ENCODE peak calls at places on chromosomes 11 and 22, in six cellular contexts. N, D, M, O, F and X are unnamed samples.

GRCh38 chr11:114321621-114322257 is 25.5 kb downstream of the NNMT start:
- DNase-seq in N (peak), D (no peak), M (no peak), O (no peak), F (no peak), X (peak)

GRCh38 chr11:103055174-103055890 is 36.6 kb downstream of the DCUN1D5 start:
- DNase-seq in N (peak), D (peak), M (no peak), O (no peak), F (peak), X (peak)

GRCh38 chr11:12195773-12196172 is 85.4 kb downstream of the MICAL2 start:
- DNase-seq in N (no peak), D (no peak), M (no peak), O (no peak), F (no peak), X (no peak)

GRCh38 chr22:19880786-19881569 is 26.3 kb upstream of the GNB1L start:
- DNase-seq in N (peak), D (peak), M (peak), O (peak), F (peak), X (peak)

GRCh38 chr11:66467756-66468155 is 1.1 kb downstream of the PELI3 start:
- DNase-seq in N (no peak), D (peak), M (peak), O (peak), F (peak), X (no peak)

GRCh38 chr11:62452261-62452660 is 33.4 kb downstream of the SCGB1A1 start:
- DNase-seq in N (no peak), D (no peak), M (no peak), O (no peak), F (no peak), X (peak)

GRCh38 chr22:46893281-46894020 is 131.0 kb downstream of the TBC1D22A start:
- DNase-seq in N (no peak), D (no peak), M (no peak), O (no peak), F (no peak), X (no peak)

GRCh38 chr11:68010058-68011041 is at the start of gene ALDH3B1:
- DNase-seq in N (peak), D (no peak), M (peak), O (peak), F (peak), X (peak)

GRCh38 chr11:132844956-132845355 is 687.3 kb downstream of the OPCML start:
- DNase-seq in N (peak), D (no peak), M (no peak), O (no peak), F (no peak), X (peak)

GRCh38 chr11:2315395-2316168 is 13.8 kb downstream of the TSPAN32 start:
- DNase-seq in N (no peak), D (no peak), M (no peak), O (no peak), F (no peak), X (no peak)

GRCh38 chr22:46749682-46750529 is 11.9 kb upstream of the CERK start:
- DNase-seq in N (no peak), D (no peak), M (no peak), O (no peak), F (peak), X (no peak)

GRCh38 chr11:20609727-20610707 is 10.6 kb downstream of the SLC6A5 start:
- DNase-seq in N (peak), D (peak), M (peak), O (peak), F (peak), X (peak)

GRCh38 chr11:103499710-103500340 is 390.6 kb downstream of the DYNC2H1 start:
- DNase-seq in N (peak), D (no peak), M (no peak), O (no peak), F (no peak), X (no peak)

GRCh38 chr11:96222102-96222501 is 120.9 kb downstream of the MAML2 start:
- DNase-seq in N (peak), D (no peak), M (no peak), O (no peak), F (no peak), X (peak)

GRCh38 chr22:43301866-43302265 is 41.3 kb downstream of the SCUBE1 start:
- DNase-seq in N (no peak), D (no peak), M (no peak), O (no peak), F (no peak), X (no peak)

GRCh38 chr11:15970506-15971214 is 385.7 kb downstream of the SOX6 start:
- DNase-seq in N (no peak), D (no peak), M (no peak), O (no peak), F (no peak), X (no peak)
- H2BK120ac ChIP-seq in N (peak), D (no peak), M (no peak), O (no peak), F (no peak), X (peak)

DNA sequence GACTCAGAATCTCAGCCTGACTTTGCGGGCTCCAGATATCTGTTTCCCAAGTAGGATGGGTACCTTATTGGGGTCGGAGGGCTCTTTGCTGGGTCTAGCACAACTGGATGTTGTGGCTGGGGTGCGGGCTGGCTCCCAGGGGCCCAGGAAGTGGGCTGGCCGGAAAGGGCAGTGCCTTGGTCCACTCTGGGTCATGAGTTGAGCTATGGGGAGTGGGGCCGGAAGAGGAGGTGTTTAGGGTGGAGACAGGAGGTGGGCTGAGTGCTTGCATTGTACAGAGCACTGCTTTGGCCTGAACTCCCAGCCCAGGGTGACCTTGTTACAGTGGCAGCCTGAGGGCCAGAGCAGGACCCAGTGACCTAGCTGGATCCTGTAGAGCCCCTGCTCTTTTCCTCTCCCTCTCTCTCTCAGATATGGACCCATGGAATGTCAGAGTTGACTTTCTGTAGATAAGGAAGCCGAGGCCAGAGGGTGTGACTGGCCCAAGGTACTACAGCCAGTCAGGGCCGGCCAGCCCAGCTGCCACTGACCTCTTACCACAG is 13.2 kb downstream of the PHLDB1 start:
- DNase-seq in N (no peak), D (no peak), M (peak), O (no peak), F (no peak), X (no peak)
- H2AK5ac ChIP-seq in N (peak), D (peak), M (no peak), O (peak), F (peak), X (peak)

DNA sequence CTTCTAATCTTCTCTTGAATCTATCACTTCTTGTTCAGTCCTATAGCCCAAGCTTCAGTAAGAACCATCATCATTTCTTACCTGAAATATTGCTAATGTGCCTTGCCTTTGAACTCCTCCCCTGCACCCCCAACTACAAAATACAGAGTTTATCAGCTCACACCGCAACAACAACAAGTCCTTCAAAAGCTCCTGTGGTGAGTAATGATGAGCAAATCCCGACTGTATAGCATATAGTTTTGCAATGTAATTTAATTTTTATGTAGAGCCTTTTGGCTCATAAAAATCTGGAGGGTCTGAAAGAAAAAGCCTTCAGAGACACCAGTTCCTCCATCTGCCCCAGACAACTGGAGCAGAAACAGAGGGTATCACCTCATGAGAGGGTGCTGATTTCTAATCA is 124.7 kb downstream of the ARHGAP32 start:
- DNase-seq in N (peak), D (no peak), M (no peak), O (no peak), F (no peak), X (no peak)
- H4K91ac ChIP-seq in N (no peak), D (no peak), M (no peak), O (no peak), F (no peak), X (no peak)

DNA sequence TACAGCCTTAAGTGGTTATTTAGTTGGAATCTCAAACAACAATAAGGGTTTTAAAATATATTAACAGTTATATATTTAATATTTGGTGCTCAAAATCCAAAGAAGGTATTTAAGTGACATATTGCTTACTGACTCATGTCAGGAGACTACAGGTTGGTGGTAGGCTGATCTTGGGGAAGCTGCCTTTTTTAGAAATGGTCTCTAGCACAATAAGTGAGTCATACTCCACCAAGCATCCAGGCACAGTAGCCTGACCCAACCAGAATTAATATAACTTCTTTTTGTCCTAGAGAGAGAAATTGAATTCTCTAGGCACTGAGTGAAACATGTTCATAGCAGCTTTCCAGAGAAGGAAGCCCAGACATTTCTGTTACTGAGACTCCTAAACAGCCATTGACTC is 868.5 kb upstream of the TENM4 start:
- DNase-seq in N (no peak), D (no peak), M (no peak), O (no peak), F (no peak), X (no peak)
- H2BK120ac ChIP-seq in N (no peak), D (no peak), M (no peak), O (no peak), F (no peak), X (no peak)

GRCh38 chr22:44755000-44755399 is 2.6 kb downstream of the ARHGAP8 start:
- DNase-seq in N (no peak), D (no peak), M (no peak), O (no peak), F (no peak), X (no peak)
- H2AK5ac ChIP-seq in N (no peak), D (no peak), M (no peak), O (peak), F (peak), X (no peak)

DNA sequence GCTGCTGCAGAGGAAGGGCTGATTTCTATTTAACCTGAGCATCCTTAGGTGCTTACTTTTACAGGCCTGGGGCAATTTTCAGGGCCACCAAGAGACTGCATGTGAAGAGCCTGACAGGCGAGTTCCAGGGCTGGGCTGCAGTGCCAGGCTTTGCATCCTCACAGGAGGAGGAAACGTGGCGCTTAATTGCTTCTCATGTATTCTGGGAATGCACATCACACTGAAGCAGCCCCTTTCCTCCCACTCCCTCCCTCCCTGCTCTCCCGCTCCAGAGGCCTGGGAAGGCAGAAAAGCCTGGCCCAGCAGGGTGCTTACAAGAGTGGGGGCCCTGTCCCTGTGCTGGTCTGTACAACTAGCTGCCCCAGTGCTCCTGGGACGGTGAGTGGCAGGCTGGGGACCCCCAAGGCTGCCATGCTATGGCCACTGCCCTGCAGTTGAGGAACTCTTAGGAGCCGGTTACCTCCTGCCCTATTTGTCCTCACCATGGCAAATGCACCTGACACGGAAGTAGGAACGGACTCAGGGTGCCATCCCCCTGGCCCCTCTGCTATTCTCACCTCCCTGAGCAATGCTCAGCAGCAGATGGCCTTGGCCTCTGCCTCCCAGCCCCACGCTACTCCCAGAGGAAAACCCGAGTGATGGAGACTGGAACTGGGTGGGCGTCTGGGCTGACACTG is 105.0 kb downstream of the CTTN start:
- DNase-seq in N (no peak), D (no peak), M (no peak), O (no peak), F (no peak), X (no peak)
- H4K91ac ChIP-seq in N (no peak), D (no peak), M (no peak), O (no peak), F (no peak), X (no peak)

GRCh38 chr11:127996825-127997224 is 590.5 kb downstream of the ETS1 start:
- DNase-seq in N (peak), D (no peak), M (no peak), O (no peak), F (peak), X (peak)
- H2BK120ac ChIP-seq in N (no peak), D (no peak), M (no peak), O (no peak), F (no peak), X (no peak)

DNA sequence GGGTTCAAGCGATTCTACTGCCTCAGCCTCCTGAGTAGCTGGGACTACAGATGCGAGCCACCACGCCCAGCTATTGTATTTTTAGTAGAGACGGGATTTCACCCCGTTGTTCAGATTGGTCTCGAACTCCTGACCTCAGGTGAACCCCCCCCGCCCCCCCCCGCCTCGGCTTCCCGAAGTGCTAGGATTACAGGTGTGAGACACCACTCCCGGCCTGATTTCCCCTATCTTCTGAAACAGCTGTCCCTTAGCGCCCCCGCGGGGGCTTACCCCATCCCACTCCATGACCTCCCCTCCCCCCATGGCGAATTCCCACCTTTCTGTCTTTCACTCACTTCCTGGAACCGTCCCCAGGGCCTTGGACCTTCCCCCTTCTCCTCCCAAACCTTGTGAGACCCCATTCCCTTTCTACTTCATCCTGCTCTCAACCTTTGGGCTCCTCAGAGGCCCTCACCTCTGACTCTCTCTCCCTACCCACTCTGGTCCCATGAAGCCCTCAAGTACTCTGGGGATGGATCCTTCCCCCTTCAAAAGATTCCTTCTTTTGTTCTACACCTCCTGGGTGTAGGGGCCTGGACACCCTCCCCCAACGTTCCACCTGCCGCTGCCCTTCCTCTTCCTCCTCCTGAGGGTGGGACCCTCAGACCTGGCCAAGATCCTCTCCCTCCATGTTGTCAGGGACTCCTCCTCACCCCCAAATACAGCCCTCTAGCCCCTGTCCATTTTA is 936 bp downstream of the PRDX5 start:
- DNase-seq in N (no peak), D (no peak), M (no peak), O (no peak), F (no peak), X (no peak)
- H2AK5ac ChIP-seq in N (peak), D (peak), M (no peak), O (peak), F (peak), X (peak)

GRCh38 chr11:111923351-111923788 is 4.7 kb downstream of the C11orf52 start:
- DNase-seq in N (peak), D (no peak), M (no peak), O (no peak), F (peak), X (peak)

GRCh38 chr11:111922803-111923202 is 4.1 kb downstream of the C11orf52 start:
- DNase-seq in N (peak), D (no peak), M (no peak), O (no peak), F (no peak), X (peak)

GRCh38 chr11:111926505-111927391 is 8.0 kb downstream of the C11orf52 start:
- DNase-seq in N (peak), D (peak), M (peak), O (peak), F (peak), X (peak)

GRCh38 chr11:111925953-111926352 is 7.2 kb downstream of the C11orf52 start:
- DNase-seq in N (no peak), D (no peak), M (no peak), O (no peak), F (no peak), X (no peak)

DNA sequence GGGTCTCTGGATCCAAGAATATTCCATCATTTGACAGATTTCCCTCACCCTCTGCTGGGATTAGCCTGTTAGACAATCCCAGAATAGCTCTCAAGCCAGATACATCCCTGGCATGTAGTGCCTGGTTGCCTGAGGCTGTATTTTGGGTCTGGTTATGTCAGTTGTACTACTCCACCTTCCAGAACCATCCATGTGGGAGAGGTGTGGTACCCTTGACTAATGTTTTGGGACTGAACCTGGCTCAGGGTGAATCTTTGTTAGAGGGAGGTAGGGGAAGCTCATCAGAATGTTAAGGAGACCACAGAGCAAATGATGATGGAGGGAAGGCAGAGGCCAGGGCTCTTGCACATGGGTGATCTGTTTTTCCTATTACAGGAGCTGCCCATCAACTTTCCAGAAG is 5.2 kb downstream of the C11orf52 start:
- DNase-seq in N (no peak), D (no peak), M (no peak), O (no peak), F (peak), X (peak)
- H4K91ac ChIP-seq in N (peak), D (no peak), M (no peak), O (no peak), F (peak), X (peak)

GRCh38 chr11:110299006-110299785 is 2.8 kb upstream of the RDX start:
- DNase-seq in N (no peak), D (no peak), M (no peak), O (no peak), F (peak), X (no peak)
- H2BK120ac ChIP-seq in N (no peak), D (no peak), M (no peak), O (no peak), F (peak), X (no peak)